ENCODE peak calls at places on chromosomes 7 and 10, in five cellular contexts. C is non-pigmented ciliary epithelial cell, I is activated T-cell treated with anti-CD3 and anti-CD28 coated beads for 24 hours, F is skeletal muscle cell, H is AG04450. Z is an unnamed sample.

GRCh38 chr10:93461124-93461806 is 20.9 kb downstream of the MYOF start:
- DNase-seq in C (no peak), I (no peak), F (no peak), H (no peak), Z (no peak)

GRCh38 chr7:7315851-7316250 is 133.5 kb downstream of the C1GALT1 start:
- DNase-seq in C (no peak), I (no peak), F (no peak), H (no peak), Z (no peak)

GRCh38 chr10:64345856-64346255 is 824.7 kb downstream of the REEP3 start:
- DNase-seq in C (no peak), I (no peak), F (no peak), H (no peak), Z (no peak)

GRCh38 chr10:81018898-81019890 is 481.5 kb downstream of the SH2D4B start:
- DNase-seq in C (peak; percentile 11), I (no peak), F (peak; percentile 12), H (no peak), Z (no peak)

GRCh38 chr7:12884856-12885440 is 197.5 kb downstream of the ARL4A start:
- DNase-seq in C (peak; percentile 17), I (no peak), F (peak; percentile 19), H (peak; percentile 7), Z (no peak)

GRCh38 chr10:87842220-87842641 is 21.1 kb downstream of the KLLN start:
- DNase-seq in C (no peak), I (no peak), F (no peak), H (no peak), Z (no peak)

GRCh38 chr7:139523199-139523941 is at the start of gene CLEC2L:
- DNase-seq in C (no peak), I (no peak), F (no peak), H (no peak), Z (no peak)

GRCh38 chr10:13792011-13792410 is 205.2 kb downstream of the PRPF18 start:
- DNase-seq in C (no peak), I (no peak), F (no peak), H (no peak), Z (no peak)

GRCh38 chr7:102834999-102835398 is 77.8 kb upstream of the LRRC17 start:
- DNase-seq in C (peak; percentile 84), I (peak; percentile 4), F (peak; percentile 73), H (peak; percentile 38), Z (no peak)

GRCh38 chr10:52631146-52631545 is 141.4 kb downstream of the MBL2 start:
- DNase-seq in C (no peak), I (no peak), F (no peak), H (no peak), Z (no peak)

GRCh38 chr7:1200045-1200444 is 32.6 kb upstream of the UNCX start:
- DNase-seq in C (no peak), I (no peak), F (no peak), H (no peak), Z (no peak)

GRCh38 chr7:123096434-123096833 is 100.9 kb upstream of the TAS2R16 start:
- DNase-seq in C (no peak), I (no peak), F (peak; percentile 2), H (no peak), Z (no peak)

GRCh38 chr7:22137466-22137865 is 191.8 kb upstream of the CDCA7L start:
- DNase-seq in C (no peak), I (no peak), F (peak; percentile 39), H (no peak), Z (no peak)

GRCh38 chr7:77199008-77199966 is at the start of gene FGL2:
- DNase-seq in C (peak; percentile 9), I (peak; percentile 6), F (peak; percentile 31), H (peak; percentile 15), Z (no peak)

GRCh38 chr7:21469894-21470293 is 42.0 kb downstream of the SP4 start:
- DNase-seq in C (no peak), I (no peak), F (no peak), H (no peak), Z (no peak)

GRCh38 chr10:116723428-116724281 is 18.7 kb downstream of the HSPA12A start:
- DNase-seq in C (no peak), I (no peak), F (no peak), H (no peak), Z (no peak)

GRCh38 chr7:24889611-24890010 is 90.4 kb downstream of the OSBPL3 start:
- DNase-seq in C (no peak), I (no peak), F (no peak), H (no peak), Z (no peak)

GRCh38 chr10:125006921-125007391 is 65.0 kb downstream of the ZRANB1 start:
- DNase-seq in C (no peak), I (no peak), F (peak; percentile 55), H (no peak), Z (no peak)

GRCh38 chr10:104104418-104104817 is 17.6 kb upstream of the SFR1 start:
- DNase-seq in C (no peak), I (no peak), F (no peak), H (no peak), Z (no peak)

GRCh38 chr10:84493951-84494848 is 165.8 kb downstream of the CCSER2 start:
- DNase-seq in C (no peak), I (no peak), F (no peak), H (no peak), Z (no peak)

GRCh38 chr10:101536800-101537199 is 51.3 kb downstream of the POLL start:
- DNase-seq in C (no peak), I (no peak), F (no peak), H (no peak), Z (no peak)

GRCh38 chr7:158741294-158741666 is 36.7 kb upstream of the NCAPG2 start:
- DNase-seq in C (no peak), I (no peak), F (no peak), H (no peak), Z (no peak)

GRCh38 chr10:1036341-1036791 is 10.7 kb upstream of the IDI2 start:
- DNase-seq in C (peak; percentile 74), I (no peak), F (no peak), H (peak; percentile 51), Z (no peak)

GRCh38 chr10:8066797-8067196 is 12.3 kb downstream of the GATA3 start:
- DNase-seq in C (no peak), I (no peak), F (no peak), H (no peak), Z (no peak)

GRCh38 chr10:129274928-129275474 is 192.0 kb upstream of the MGMT start:
- DNase-seq in C (no peak), I (no peak), F (no peak), H (no peak), Z (no peak)

GRCh38 chr10:23294638-23295247 is 49.9 kb downstream of the C10orf67 start:
- DNase-seq in C (no peak), I (no peak), F (no peak), H (no peak), Z (no peak)

GRCh38 chr7:43372656-43373355 is 210.1 kb upstream of the STK17A start:
- DNase-seq in C (no peak), I (no peak), F (no peak), H (no peak), Z (no peak)

GRCh38 chr7:20776942-20777341 is 9.7 kb downstream of the SP8 start:
- DNase-seq in C (no peak), I (no peak), F (no peak), H (no peak), Z (no peak)

GRCh38 chr10:1061930-1062769 is 6.0 kb downstream of the WDR37 start:
- DNase-seq in C (peak; percentile 73), I (no peak), F (no peak), H (no peak), Z (no peak)

GRCh38 chr7:148483515-148483914 is 107.1 kb upstream of the C7orf33 start:
- DNase-seq in C (no peak), I (no peak), F (no peak), H (no peak), Z (no peak)

Z was measured in NK-92 treated with Interleukin-12 subunit alpha and Interleukin-12 subunit beta, amount 100 ng/mL, for 24 hours.